ENCODE peak calls at places on chromosomes 4 and X, in ten cellular contexts. One of them, this sample, is unnamed.

GRCh38 chrX:95797344-95797743 is 887.3 kb upstream of the DIAPH2 start:
- DNase-seq in fibroblast of lung: no peak
- DNase-seq in progenitor cell of endocrine pancreas: no peak
- DNase-seq in left ventricle myocardium inferior: no peak
- DNase-seq in lower leg skin: no peak
- DNase-seq in hepatocyte: no peak
- DNase-seq in breast epithelium: no peak
- DNase-seq in immature natural killer cell: no peak
- DNase-seq in activated T-cell treated with anti-CD3 and anti-CD28 coated beads for 48 hours: no peak
- DNase-seq in NCI-H774: no peak
- DNase-seq in this sample: no peak

GRCh38 chrX:140948827-140949226 is 53.6 kb upstream of the SPANXB1 start:
- DNase-seq in fibroblast of lung: no peak
- DNase-seq in progenitor cell of endocrine pancreas: no peak
- DNase-seq in left ventricle myocardium inferior: no peak
- DNase-seq in lower leg skin: no peak
- DNase-seq in hepatocyte: no peak
- DNase-seq in breast epithelium: no peak
- DNase-seq in immature natural killer cell: no peak
- DNase-seq in activated T-cell treated with anti-CD3 and anti-CD28 coated beads for 48 hours: no peak
- DNase-seq in NCI-H774: no peak
- DNase-seq in this sample: no peak

GRCh38 chr4:40721730-40722171 is 28.0 kb upstream of the NSUN7 start:
- DNase-seq in fibroblast of lung: peak
- DNase-seq in progenitor cell of endocrine pancreas: no peak
- DNase-seq in left ventricle myocardium inferior: no peak
- DNase-seq in lower leg skin: no peak
- DNase-seq in hepatocyte: peak
- DNase-seq in breast epithelium: no peak
- DNase-seq in immature natural killer cell: no peak
- DNase-seq in activated T-cell treated with anti-CD3 and anti-CD28 coated beads for 48 hours: no peak
- DNase-seq in NCI-H774: no peak
- DNase-seq in this sample: no peak

GRCh38 chr4:54063737-54064316 is 578 bp downstream of the CHIC2 start:
- DNase-seq in fibroblast of lung: peak
- DNase-seq in progenitor cell of endocrine pancreas: peak
- DNase-seq in left ventricle myocardium inferior: peak
- DNase-seq in lower leg skin: peak
- DNase-seq in hepatocyte: peak
- DNase-seq in breast epithelium: peak
- DNase-seq in immature natural killer cell: peak
- DNase-seq in activated T-cell treated with anti-CD3 and anti-CD28 coated beads for 48 hours: peak
- DNase-seq in NCI-H774: no peak
- DNase-seq in this sample: peak

GRCh38 chr4:149161247-149161646 is 654.4 kb downstream of the IQCM start:
- DNase-seq in fibroblast of lung: peak
- DNase-seq in progenitor cell of endocrine pancreas: no peak
- DNase-seq in left ventricle myocardium inferior: no peak
- DNase-seq in lower leg skin: no peak
- DNase-seq in hepatocyte: no peak
- DNase-seq in breast epithelium: no peak
- DNase-seq in immature natural killer cell: no peak
- DNase-seq in activated T-cell treated with anti-CD3 and anti-CD28 coated beads for 48 hours: no peak
- DNase-seq in NCI-H774: no peak
- DNase-seq in this sample: no peak

GRCh38 chr4:184536070-184536880 is 61.9 kb upstream of the IRF2 start:
- DNase-seq in fibroblast of lung: peak
- DNase-seq in progenitor cell of endocrine pancreas: no peak
- DNase-seq in left ventricle myocardium inferior: no peak
- DNase-seq in lower leg skin: no peak
- DNase-seq in hepatocyte: no peak
- DNase-seq in breast epithelium: no peak
- DNase-seq in immature natural killer cell: no peak
- DNase-seq in activated T-cell treated with anti-CD3 and anti-CD28 coated beads for 48 hours: no peak
- DNase-seq in NCI-H774: no peak
- DNase-seq in this sample: no peak

GRCh38 chrX:111360839-111361238 is 51.2 kb downstream of the DCX start:
- DNase-seq in fibroblast of lung: no peak
- DNase-seq in progenitor cell of endocrine pancreas: no peak
- DNase-seq in left ventricle myocardium inferior: no peak
- DNase-seq in lower leg skin: no peak
- DNase-seq in hepatocyte: no peak
- DNase-seq in breast epithelium: no peak
- DNase-seq in immature natural killer cell: no peak
- DNase-seq in activated T-cell treated with anti-CD3 and anti-CD28 coated beads for 48 hours: no peak
- DNase-seq in NCI-H774: no peak
- DNase-seq in this sample: no peak

GRCh38 chrX:106707771-106708454 is 18.6 kb upstream of the RNF128 start:
- DNase-seq in fibroblast of lung: peak
- DNase-seq in progenitor cell of endocrine pancreas: no peak
- DNase-seq in left ventricle myocardium inferior: no peak
- DNase-seq in lower leg skin: no peak
- DNase-seq in hepatocyte: peak
- DNase-seq in breast epithelium: no peak
- DNase-seq in immature natural killer cell: no peak
- DNase-seq in activated T-cell treated with anti-CD3 and anti-CD28 coated beads for 48 hours: no peak
- DNase-seq in NCI-H774: no peak
- DNase-seq in this sample: no peak

GRCh38 chr4:124640037-124640730 is 72.3 kb downstream of the ANKRD50 start:
- DNase-seq in fibroblast of lung: peak
- DNase-seq in progenitor cell of endocrine pancreas: no peak
- DNase-seq in left ventricle myocardium inferior: no peak
- DNase-seq in lower leg skin: no peak
- DNase-seq in hepatocyte: no peak
- DNase-seq in breast epithelium: peak
- DNase-seq in immature natural killer cell: no peak
- DNase-seq in activated T-cell treated with anti-CD3 and anti-CD28 coated beads for 48 hours: no peak
- DNase-seq in NCI-H774: no peak
- DNase-seq in this sample: no peak

GRCh38 chrX:145552643-145553042 is 265.0 kb upstream of the SLITRK2 start:
- DNase-seq in fibroblast of lung: no peak
- DNase-seq in progenitor cell of endocrine pancreas: no peak
- DNase-seq in left ventricle myocardium inferior: no peak
- DNase-seq in lower leg skin: no peak
- DNase-seq in hepatocyte: no peak
- DNase-seq in breast epithelium: no peak
- DNase-seq in immature natural killer cell: no peak
- DNase-seq in activated T-cell treated with anti-CD3 and anti-CD28 coated beads for 48 hours: no peak
- DNase-seq in NCI-H774: no peak
- DNase-seq in this sample: no peak

GRCh38 chr4:173424899-173425805 is 26.2 kb upstream of the SCRG1 start:
- DNase-seq in fibroblast of lung: peak
- DNase-seq in progenitor cell of endocrine pancreas: no peak
- DNase-seq in left ventricle myocardium inferior: no peak
- DNase-seq in lower leg skin: no peak
- DNase-seq in hepatocyte: no peak
- DNase-seq in breast epithelium: no peak
- DNase-seq in immature natural killer cell: no peak
- DNase-seq in activated T-cell treated with anti-CD3 and anti-CD28 coated beads for 48 hours: no peak
- DNase-seq in NCI-H774: no peak
- DNase-seq in this sample: no peak

GRCh38 chrX:135536883-135537282 is 16.4 kb downstream of the INTS6L start:
- DNase-seq in fibroblast of lung: no peak
- DNase-seq in progenitor cell of endocrine pancreas: no peak
- DNase-seq in left ventricle myocardium inferior: no peak
- DNase-seq in lower leg skin: no peak
- DNase-seq in hepatocyte: no peak
- DNase-seq in breast epithelium: no peak
- DNase-seq in immature natural killer cell: no peak
- DNase-seq in activated T-cell treated with anti-CD3 and anti-CD28 coated beads for 48 hours: no peak
- DNase-seq in NCI-H774: no peak
- DNase-seq in this sample: no peak

GRCh38 chrX:107451754-107452153 is 2.3 kb downstream of the FRMPD3 start:
- DNase-seq in fibroblast of lung: no peak
- DNase-seq in progenitor cell of endocrine pancreas: no peak
- DNase-seq in left ventricle myocardium inferior: no peak
- DNase-seq in lower leg skin: no peak
- DNase-seq in hepatocyte: no peak
- DNase-seq in breast epithelium: no peak
- DNase-seq in immature natural killer cell: peak
- DNase-seq in activated T-cell treated with anti-CD3 and anti-CD28 coated beads for 48 hours: no peak
- DNase-seq in NCI-H774: no peak
- DNase-seq in this sample: no peak

GRCh38 chr4:113684534-113685091 is 76.9 kb downstream of the CAMK2D start:
- DNase-seq in fibroblast of lung: peak
- DNase-seq in progenitor cell of endocrine pancreas: no peak
- DNase-seq in left ventricle myocardium inferior: peak
- DNase-seq in lower leg skin: no peak
- DNase-seq in hepatocyte: peak
- DNase-seq in breast epithelium: peak
- DNase-seq in immature natural killer cell: no peak
- DNase-seq in activated T-cell treated with anti-CD3 and anti-CD28 coated beads for 48 hours: no peak
- DNase-seq in NCI-H774: no peak
- DNase-seq in this sample: no peak

GRCh38 chr4:102734591-102735385 is 26.0 kb downstream of the MANBA start:
- DNase-seq in fibroblast of lung: peak
- DNase-seq in progenitor cell of endocrine pancreas: no peak
- DNase-seq in left ventricle myocardium inferior: no peak
- DNase-seq in lower leg skin: no peak
- DNase-seq in hepatocyte: peak
- DNase-seq in breast epithelium: no peak
- DNase-seq in immature natural killer cell: peak
- DNase-seq in activated T-cell treated with anti-CD3 and anti-CD28 coated beads for 48 hours: no peak
- DNase-seq in NCI-H774: no peak
- DNase-seq in this sample: peak

GRCh38 chr4:138178566-138178965 is 63.6 kb downstream of the SLC7A11 start:
- DNase-seq in fibroblast of lung: peak
- DNase-seq in progenitor cell of endocrine pancreas: no peak
- DNase-seq in left ventricle myocardium inferior: no peak
- DNase-seq in lower leg skin: no peak
- DNase-seq in hepatocyte: no peak
- DNase-seq in breast epithelium: no peak
- DNase-seq in immature natural killer cell: no peak
- DNase-seq in activated T-cell treated with anti-CD3 and anti-CD28 coated beads for 48 hours: no peak
- DNase-seq in NCI-H774: no peak
- DNase-seq in this sample: no peak

GRCh38 chr4:182916483-182917181 is 554 bp downstream of the DCTD start:
- DNase-seq in fibroblast of lung: peak
- DNase-seq in progenitor cell of endocrine pancreas: no peak
- DNase-seq in left ventricle myocardium inferior: peak
- DNase-seq in lower leg skin: peak
- DNase-seq in hepatocyte: peak
- DNase-seq in breast epithelium: peak
- DNase-seq in immature natural killer cell: no peak
- DNase-seq in activated T-cell treated with anti-CD3 and anti-CD28 coated beads for 48 hours: peak
- DNase-seq in NCI-H774: no peak
- DNase-seq in this sample: peak

GRCh38 chr4:2931765-2932560 is 31.2 kb downstream of the NOP14 start:
- DNase-seq in fibroblast of lung: no peak
- DNase-seq in progenitor cell of endocrine pancreas: no peak
- DNase-seq in left ventricle myocardium inferior: peak
- DNase-seq in lower leg skin: peak
- DNase-seq in hepatocyte: no peak
- DNase-seq in breast epithelium: no peak
- DNase-seq in immature natural killer cell: peak
- DNase-seq in activated T-cell treated with anti-CD3 and anti-CD28 coated beads for 48 hours: peak
- DNase-seq in NCI-H774: no peak
- DNase-seq in this sample: peak

GRCh38 chr4:155608231-155608885 is 58.3 kb upstream of the GUCY1A1 start:
- DNase-seq in fibroblast of lung: no peak
- DNase-seq in progenitor cell of endocrine pancreas: no peak
- DNase-seq in left ventricle myocardium inferior: peak
- DNase-seq in lower leg skin: no peak
- DNase-seq in hepatocyte: no peak
- DNase-seq in breast epithelium: no peak
- DNase-seq in immature natural killer cell: no peak
- DNase-seq in activated T-cell treated with anti-CD3 and anti-CD28 coated beads for 48 hours: no peak
- DNase-seq in NCI-H774: no peak
- DNase-seq in this sample: no peak

GRCh38 chr4:36582214-36582613 is 300.8 kb downstream of the DTHD1 start:
- DNase-seq in fibroblast of lung: no peak
- DNase-seq in progenitor cell of endocrine pancreas: no peak
- DNase-seq in left ventricle myocardium inferior: no peak
- DNase-seq in lower leg skin: no peak
- DNase-seq in hepatocyte: no peak
- DNase-seq in breast epithelium: no peak
- DNase-seq in immature natural killer cell: no peak
- DNase-seq in activated T-cell treated with anti-CD3 and anti-CD28 coated beads for 48 hours: no peak
- DNase-seq in NCI-H774: no peak
- DNase-seq in this sample: no peak

GRCh38 chr4:152784490-152785195 is 4.9 kb downstream of the ARFIP1 start:
- DNase-seq in fibroblast of lung: peak
- DNase-seq in progenitor cell of endocrine pancreas: no peak
- DNase-seq in left ventricle myocardium inferior: no peak
- DNase-seq in lower leg skin: no peak
- DNase-seq in hepatocyte: peak
- DNase-seq in breast epithelium: no peak
- DNase-seq in immature natural killer cell: no peak
- DNase-seq in activated T-cell treated with anti-CD3 and anti-CD28 coated beads for 48 hours: no peak
- DNase-seq in NCI-H774: no peak
- DNase-seq in this sample: no peak

GRCh38 chrX:19886888-19887531 is 390 bp downstream of the SH3KBP1 start:
- DNase-seq in fibroblast of lung: peak
- DNase-seq in progenitor cell of endocrine pancreas: peak
- DNase-seq in left ventricle myocardium inferior: peak
- DNase-seq in lower leg skin: peak
- DNase-seq in hepatocyte: no peak
- DNase-seq in breast epithelium: no peak
- DNase-seq in immature natural killer cell: peak
- DNase-seq in activated T-cell treated with anti-CD3 and anti-CD28 coated beads for 48 hours: no peak
- DNase-seq in NCI-H774: no peak
- DNase-seq in this sample: no peak

GRCh38 chr4:1571986-1572385 is 112.1 kb downstream of the FAM53A start:
- DNase-seq in fibroblast of lung: no peak
- DNase-seq in progenitor cell of endocrine pancreas: no peak
- DNase-seq in left ventricle myocardium inferior: no peak
- DNase-seq in lower leg skin: no peak
- DNase-seq in hepatocyte: no peak
- DNase-seq in breast epithelium: no peak
- DNase-seq in immature natural killer cell: no peak
- DNase-seq in activated T-cell treated with anti-CD3 and anti-CD28 coated beads for 48 hours: no peak
- DNase-seq in NCI-H774: no peak
- DNase-seq in this sample: no peak

GRCh38 chr4:151371045-151371605 is 37.9 kb upstream of the FHIP1A start:
- DNase-seq in fibroblast of lung: peak
- DNase-seq in progenitor cell of endocrine pancreas: no peak
- DNase-seq in left ventricle myocardium inferior: no peak
- DNase-seq in lower leg skin: no peak
- DNase-seq in hepatocyte: no peak
- DNase-seq in breast epithelium: no peak
- DNase-seq in immature natural killer cell: no peak
- DNase-seq in activated T-cell treated with anti-CD3 and anti-CD28 coated beads for 48 hours: no peak
- DNase-seq in NCI-H774: no peak
- DNase-seq in this sample: no peak

GRCh38 chr4:8241211-8241779 is 28.3 kb upstream of the HTRA3 start:
- DNase-seq in fibroblast of lung: no peak
- DNase-seq in progenitor cell of endocrine pancreas: no peak
- DNase-seq in left ventricle myocardium inferior: no peak
- DNase-seq in lower leg skin: no peak
- DNase-seq in hepatocyte: no peak
- DNase-seq in breast epithelium: no peak
- DNase-seq in immature natural killer cell: no peak
- DNase-seq in activated T-cell treated with anti-CD3 and anti-CD28 coated beads for 48 hours: no peak
- DNase-seq in NCI-H774: no peak
- DNase-seq in this sample: no peak

GRCh38 chrX:72347366-72347765 is 41.7 kb upstream of the CITED1 start:
- DNase-seq in fibroblast of lung: no peak
- DNase-seq in progenitor cell of endocrine pancreas: no peak
- DNase-seq in left ventricle myocardium inferior: peak
- DNase-seq in lower leg skin: peak
- DNase-seq in hepatocyte: no peak
- DNase-seq in breast epithelium: no peak
- DNase-seq in immature natural killer cell: no peak
- DNase-seq in activated T-cell treated with anti-CD3 and anti-CD28 coated beads for 48 hours: no peak
- DNase-seq in NCI-H774: no peak
- DNase-seq in this sample: no peak

GRCh38 chr4:174580597-174580996 is 58.3 kb upstream of the HPGD start:
- DNase-seq in fibroblast of lung: no peak
- DNase-seq in progenitor cell of endocrine pancreas: no peak
- DNase-seq in left ventricle myocardium inferior: no peak
- DNase-seq in lower leg skin: no peak
- DNase-seq in hepatocyte: no peak
- DNase-seq in breast epithelium: no peak
- DNase-seq in immature natural killer cell: no peak
- DNase-seq in activated T-cell treated with anti-CD3 and anti-CD28 coated beads for 48 hours: no peak
- DNase-seq in NCI-H774: no peak
- DNase-seq in this sample: no peak

GRCh38 chr4:33453916-33454315 is 2733.7 kb downstream of the PCDH7 start:
- DNase-seq in fibroblast of lung: no peak
- DNase-seq in progenitor cell of endocrine pancreas: no peak
- DNase-seq in left ventricle myocardium inferior: no peak
- DNase-seq in lower leg skin: no peak
- DNase-seq in hepatocyte: no peak
- DNase-seq in breast epithelium: no peak
- DNase-seq in immature natural killer cell: no peak
- DNase-seq in activated T-cell treated with anti-CD3 and anti-CD28 coated beads for 48 hours: no peak
- DNase-seq in NCI-H774: no peak
- DNase-seq in this sample: no peak